ENCODE peak calls at places on chromosomes 11 and 22, in nine cellular contexts. M, E, P, Q, X, J, N, W and S are unnamed samples.

GRCh38 chr22:41217553-41218157 is 12.5 kb downstream of the L3MBTL2 start:
- DNase-seq in M (peak), E (peak), P (peak), Q (peak), X (no peak), J (peak), N (no peak), W (peak), S (peak)

GRCh38 chr22:24011735-24012068 is 598 bp downstream of the CABIN1 start:
- DNase-seq in M (no peak), E (no peak), P (no peak), Q (peak), X (no peak), J (no peak), N (no peak), W (no peak), S (peak)

GRCh38 chr22:29877620-29878019 is 5.4 kb upstream of the MTMR3 start:
- DNase-seq in M (no peak), E (peak), P (no peak), Q (no peak), X (no peak), J (no peak), N (no peak), W (peak), S (no peak)

GRCh38 chr11:111474432-111474831 is 37.8 kb downstream of the BTG4 start:
- DNase-seq in M (no peak), E (no peak), P (no peak), Q (no peak), X (no peak), J (no peak), N (no peak), W (no peak), S (no peak)

GRCh38 chr11:78453140-78453935 is 35.7 kb upstream of the GAB2 start:
- DNase-seq in M (no peak), E (no peak), P (no peak), Q (no peak), X (no peak), J (no peak), N (no peak), W (no peak), S (no peak)

GRCh38 chr11:109940816-109941215 is 152.4 kb upstream of the ZC3H12C start:
- DNase-seq in M (no peak), E (peak), P (no peak), Q (no peak), X (no peak), J (no peak), N (no peak), W (peak), S (no peak)

GRCh38 chr11:86421976-86422770 is 47.5 kb downstream of the CCDC81 start:
- DNase-seq in M (no peak), E (no peak), P (no peak), Q (no peak), X (no peak), J (no peak), N (no peak), W (no peak), S (no peak)

GRCh38 chr22:21047730-21048129 is 2.0 kb downstream of the LRRC74B start:
- DNase-seq in M (no peak), E (no peak), P (no peak), Q (no peak), X (no peak), J (peak), N (no peak), W (no peak), S (peak)

GRCh38 chr22:25482868-25483639 is 81.4 kb upstream of the GRK3 start:
- DNase-seq in M (no peak), E (no peak), P (peak), Q (no peak), X (no peak), J (no peak), N (no peak), W (no peak), S (peak)